ENCODE peak calls at places on chromosomes 11 and 22, in four cellular contexts. X is sigmoid colon, J is HCT116, V is spleen. O is an unnamed sample.

GRCh38 chr11:104823638-104824037 is 74.6 kb downstream of the CASP12 start:
- DNase-seq in X (no peak), J (no peak), V (no peak), O (no peak)

GRCh38 chr11:13303668-13304649 is 26.4 kb downstream of the BMAL1 start:
- DNase-seq in X (no peak), J (no peak), V (peak), O (no peak)

GRCh38 chr11:2995091-2995561 is 3.0 kb upstream of the NAP1L4 start:
- DNase-seq in X (no peak), J (no peak), V (no peak), O (no peak)

GRCh38 chr11:117438371-117439000 is 110.8 kb downstream of the CEP164 start:
- DNase-seq in X (no peak), J (no peak), V (peak), O (no peak)

GRCh38 chr11:67393437-67393836 is 1.7 kb downstream of the RAD9A start:
- DNase-seq in X (no peak), J (no peak), V (peak), O (no peak)

GRCh38 chr11:2445107-2445947 is 519 bp downstream of the KCNQ1 start:
- DNase-seq in X (no peak), J (no peak), V (peak), O (no peak)

GRCh38 chr11:66907751-66908173 is 50.4 kb downstream of the PC start:
- DNase-seq in X (no peak), J (no peak), V (no peak), O (no peak)

GRCh38 chr11:82405392-82405791 is 328.3 kb downstream of the FAM181B start:
- DNase-seq in X (no peak), J (no peak), V (no peak), O (no peak)

GRCh38 chr11:102225689-102226562 is 91.4 kb upstream of the BIRC3 start:
- DNase-seq in X (no peak), J (no peak), V (no peak), O (no peak)

GRCh38 chr11:972812-973211 is 47.1 kb downstream of the AP2A2 start:
- DNase-seq in X (no peak), J (no peak), V (no peak), O (no peak)

GRCh38 chr11:67033661-67034166 is 10.8 kb downstream of the SYT12 start:
- DNase-seq in X (no peak), J (no peak), V (no peak), O (no peak)

GRCh38 chr11:9090488-9091043 is 833 bp downstream of the SCUBE2 start:
- DNase-seq in X (no peak), J (no peak), V (no peak), O (no peak)

GRCh38 chr11:78535920-78536319 is 38.7 kb downstream of the NARS2 start:
- DNase-seq in X (no peak), J (no peak), V (no peak), O (no peak)

GRCh38 chr11:34487430-34487829 is 26.2 kb downstream of the ELF5 start:
- DNase-seq in X (no peak), J (no peak), V (no peak), O (no peak)

GRCh38 chr11:75169101-75169885 is 18.4 kb downstream of the SLCO2B1 start:
- DNase-seq in X (no peak), J (no peak), V (no peak), O (no peak)

GRCh38 chr11:46845740-46846509 is at the start of gene CKAP5:
- DNase-seq in X (peak), J (peak), V (peak), O (peak)

GRCh38 chr11:114366331-114367243 is 33.7 kb downstream of the C11orf71 start:
- DNase-seq in X (no peak), J (no peak), V (no peak), O (no peak)

GRCh38 chr11:75022759-75023396 is 34.1 kb downstream of the NEU3 start:
- DNase-seq in X (peak), J (peak), V (peak), O (peak)

GRCh38 chr22:24554316-24555159 is at the start of gene GUCD1:
- DNase-seq in X (no peak), J (no peak), V (no peak), O (no peak)

GRCh38 chr11:115266066-115266465 is 238.1 kb downstream of the CADM1 start:
- DNase-seq in X (no peak), J (no peak), V (no peak), O (no peak)

GRCh38 chr11:61732705-61733104 is 19.7 kb upstream of the MYRF start:
- DNase-seq in X (no peak), J (no peak), V (no peak), O (no peak)

GRCh38 chr11:71391786-71392185 is 56.4 kb downstream of the DHCR7 start:
- DNase-seq in X (no peak), J (no peak), V (no peak), O (no peak)

GRCh38 chr22:19708323-19709011 is 5.8 kb upstream of the SEPTIN5 start:
- DNase-seq in X (peak), J (no peak), V (peak), O (peak)

GRCh38 chr22:27019827-27020226 is 362.4 kb downstream of the MIAT start:
- DNase-seq in X (no peak), J (no peak), V (no peak), O (no peak)

GRCh38 chr11:118398797-118399564 is 2.4 kb upstream of the ATP5MG start:
- DNase-seq in X (no peak), J (no peak), V (no peak), O (no peak)

GRCh38 chr11:72643547-72643946 is 30.7 kb downstream of the PDE2A start:
- DNase-seq in X (no peak), J (peak), V (no peak), O (no peak)

GRCh38 chr22:25709758-25710157 is 32.2 kb upstream of the MYO18B start:
- DNase-seq in X (no peak), J (no peak), V (no peak), O (no peak)

GRCh38 chr22:28345304-28345703 is 334.3 kb downstream of the TTC28 start:
- DNase-seq in X (no peak), J (no peak), V (no peak), O (no peak)

GRCh38 chr11:86182976-86183584 is 61.5 kb upstream of the EED start:
- DNase-seq in X (no peak), J (no peak), V (no peak), O (no peak)

GRCh38 chr11:8814923-8815240 is 96.1 kb upstream of the AKIP1 start:
- DNase-seq in X (no peak), J (no peak), V (no peak), O (no peak)

GRCh38 chr11:65636810-65637557 is 917 bp upstream of the SIPA1 start:
- DNase-seq in X (no peak), J (no peak), V (peak), O (no peak)

GRCh38 chr11:120651396-120651795 is 139.8 kb downstream of the GRIK4 start:
- DNase-seq in X (no peak), J (no peak), V (peak), O (no peak)

GRCh38 chr11:65354265-65355012 is at the start of gene TIGD3:
- DNase-seq in X (peak), J (peak), V (peak), O (peak)

GRCh38 chr22:31193092-31193491 is 19.0 kb upstream of the LIMK2 start:
- DNase-seq in X (no peak), J (no peak), V (no peak), O (no peak)

GRCh38 chr11:47359586-47359985 is 7.1 kb upstream of the MYBPC3 start:
- DNase-seq in X (no peak), J (no peak), V (peak), O (no peak)

GRCh38 chr11:36451045-36451444 is 59.0 kb downstream of the TRAF6 start:
- DNase-seq in X (no peak), J (no peak), V (no peak), O (no peak)

GRCh38 chr11:68040121-68040956 is 1.5 kb downstream of the TCIRG1 start:
- DNase-seq in X (peak), J (no peak), V (peak), O (peak)

DNA sequence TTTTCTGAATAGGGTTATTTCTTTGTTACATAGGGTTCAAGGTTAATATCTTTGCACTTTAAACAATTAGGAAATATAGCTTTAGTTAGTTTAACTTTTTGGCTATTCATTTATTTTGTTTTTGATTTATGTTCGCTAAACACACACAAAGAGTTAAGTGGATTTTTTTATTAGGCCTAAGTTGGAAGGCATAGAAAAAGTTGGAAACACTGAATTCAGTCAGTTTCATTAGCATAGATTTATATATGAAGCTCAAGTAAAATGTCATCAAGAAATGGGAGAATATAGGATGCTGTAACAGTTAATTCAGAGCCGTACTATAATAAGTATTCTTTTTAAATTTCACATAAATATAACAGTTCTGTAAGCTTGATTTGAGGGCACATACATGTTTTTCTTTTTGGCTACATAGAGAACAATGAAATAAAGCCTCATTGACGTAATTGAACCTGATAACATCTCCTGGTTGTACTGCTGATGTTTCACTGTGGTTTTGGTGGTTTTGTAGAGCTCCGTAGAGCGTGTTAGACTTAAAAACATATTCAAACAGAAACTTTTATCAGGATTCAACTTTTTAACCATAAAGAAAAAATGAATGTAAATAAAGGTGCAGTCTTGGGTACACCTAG is 121.4 kb downstream of the PDE3B start:
- DNase-seq in X (no peak), J (no peak), V (no peak), O (peak)
- TF ChIP-seq POLR2AphosphoS5 in X (no peak), J (no peak), V (no peak), O (no peak)

GRCh38 chr22:38792833-38793232 is 1.1 kb downstream of the DNAL4 start:
- DNase-seq in X (peak), J (no peak), V (no peak), O (no peak)

GRCh38 chr22:38796262-38796957 is 2.5 kb upstream of the DNAL4 start:
- DNase-seq in X (no peak), J (no peak), V (no peak), O (no peak)

GRCh38 chr22:38789606-38790005 is 4.3 kb downstream of the DNAL4 start:
- DNase-seq in X (peak), J (no peak), V (no peak), O (no peak)

GRCh38 chr22:38795569-38795968 is 1.6 kb upstream of the DNAL4 start:
- DNase-seq in X (peak), J (no peak), V (no peak), O (no peak)

GRCh38 chr22:38793721-38794466 is at the start of gene DNAL4:
- DNase-seq in X (peak), J (peak), V (peak), O (peak)
- TF ChIP-seq POLR2A in X (no peak), J (no peak), V (no peak), O (peak)

DNA sequence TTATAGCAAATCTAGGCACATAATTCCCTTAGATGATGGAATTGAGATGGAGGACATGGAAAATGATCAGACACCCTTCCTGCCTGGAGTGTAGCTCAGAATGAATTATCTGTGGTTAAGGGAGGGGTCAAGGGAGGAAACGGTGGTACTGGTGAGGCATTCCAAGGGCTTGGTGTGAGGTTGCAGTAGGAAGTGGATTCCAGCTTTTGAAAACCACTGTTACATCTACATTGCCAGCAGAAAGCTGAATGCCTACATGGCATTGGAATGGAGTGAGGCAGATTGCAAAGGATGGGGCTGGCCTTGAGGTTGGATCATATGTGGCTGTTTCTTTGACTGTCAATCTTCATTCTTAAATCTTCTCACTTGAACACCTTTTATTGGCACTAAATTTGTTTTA is 684.4 kb downstream of the NTM start:
- DNase-seq in X (no peak), J (no peak), V (no peak), O (no peak)
- TF ChIP-seq POLR2AphosphoS5 in X (no peak), J (no peak), V (no peak), O (no peak)

GRCh38 chr11:129918361-129918760 is 23.0 kb upstream of the NFRKB start:
- DNase-seq in X (no peak), J (no peak), V (no peak), O (no peak)
- TF ChIP-seq POLR2A in X (no peak), J (no peak), V (no peak), O (no peak)

DNA sequence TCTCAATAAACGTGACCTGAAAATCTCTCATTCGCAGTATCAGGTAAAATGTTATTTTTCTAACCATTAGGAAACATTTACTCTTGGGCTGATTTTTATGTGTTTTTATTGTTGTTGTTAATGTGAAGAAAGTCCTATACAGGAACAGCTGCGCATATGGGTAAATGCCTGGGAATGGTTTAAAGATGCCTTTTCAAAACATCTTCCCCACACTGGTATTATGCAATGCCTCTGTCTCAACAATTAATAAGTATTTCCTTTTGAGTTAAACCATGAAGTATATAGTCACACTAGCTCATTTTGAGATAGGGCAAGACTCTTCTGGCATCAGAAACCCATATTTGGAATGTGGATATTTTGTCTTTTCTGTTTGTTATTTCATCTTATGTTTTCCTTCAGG is 13.7 kb upstream of the LIN7C start:
- DNase-seq in X (no peak), J (no peak), V (no peak), O (no peak)
- TF ChIP-seq POLR2AphosphoS5 in X (no peak), J (no peak), V (no peak), O (no peak)

GRCh38 chr22:46299101-46299500 is 2.4 kb downstream of the GTSE1 start:
- DNase-seq in X (no peak), J (no peak), V (peak), O (no peak)

GRCh38 chr22:46297151-46297819 is 615 bp downstream of the GTSE1 start:
- DNase-seq in X (no peak), J (no peak), V (no peak), O (no peak)

GRCh38 chr22:46294784-46295183 is 1.9 kb upstream of the GTSE1 start:
- DNase-seq in X (no peak), J (no peak), V (peak), O (no peak)

GRCh38 chr22:46295277-46295971 is 1.2 kb upstream of the GTSE1 start:
- DNase-seq in X (no peak), J (no peak), V (no peak), O (no peak)

DNA sequence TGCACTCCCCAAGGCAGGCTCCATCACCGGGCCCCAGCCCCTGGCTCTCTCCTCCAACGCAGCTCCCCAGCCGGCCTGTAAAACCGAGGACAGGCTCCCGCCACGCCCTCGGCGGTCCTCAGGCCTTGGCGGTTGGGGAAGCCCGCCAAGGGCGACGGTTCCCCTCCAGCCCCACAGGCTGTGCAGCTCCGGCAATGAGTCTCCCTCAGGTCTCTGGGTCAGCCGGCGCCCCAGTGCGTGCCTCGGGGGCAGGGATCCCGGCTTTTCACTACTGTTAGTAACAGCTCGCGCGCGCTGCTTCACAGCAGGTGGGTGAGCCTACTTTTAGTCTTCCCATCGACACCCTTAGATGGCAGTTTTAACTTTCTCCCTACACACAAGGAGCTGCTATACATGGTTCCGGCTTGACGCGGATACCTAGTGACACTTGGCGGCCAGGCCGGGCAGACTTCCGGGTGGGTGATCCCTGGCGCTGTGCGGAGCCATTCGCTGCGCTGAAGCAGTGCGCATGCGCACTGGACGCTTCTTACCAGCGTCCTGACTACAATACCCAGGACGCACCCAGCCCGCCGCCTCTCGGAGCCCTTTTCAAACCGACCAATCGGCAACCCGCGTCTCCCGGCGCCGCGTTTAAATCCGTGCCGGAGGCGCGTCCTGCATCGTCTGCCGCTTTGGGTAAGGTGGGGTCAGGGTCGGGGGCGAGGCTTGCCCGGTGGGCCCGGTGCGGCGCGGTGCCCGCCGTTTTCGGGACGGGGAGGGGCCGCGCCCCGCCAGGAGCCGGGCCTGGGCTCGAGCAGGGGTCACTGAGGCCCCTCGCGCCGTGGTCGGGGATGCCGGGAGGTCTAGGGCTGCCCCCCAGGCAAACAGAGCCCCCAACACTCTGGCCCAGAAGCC is at the start of gene GTSE1:
- DNase-seq in X (peak), J (peak), V (peak), O (peak)
- TF ChIP-seq POLR2A in X (no peak), J (peak), V (no peak), O (peak)